ENCODE peak calls at places on chromosomes 2 and 18, in seven cellular contexts. One of them, this sample, is unnamed.

GRCh38 chr18:25817571-25818237 is 272.7 kb downstream of the SS18 start:
- DNase-seq in AG08396: no peak
- DNase-seq in KBM-7: no peak
- DNase-seq in NCI-H1092 treated with DMSO at 0.1 percent for 48 hours: no peak
- DNase-seq in A673: no peak
- DNase-seq in small intestine: no peak
- DNase-seq in Ammon's horn: no peak
- DNase-seq in this sample: no peak

GRCh38 chr2:238655131-238655860 is 192.6 kb upstream of the TWIST2 start:
- DNase-seq in Ammon's horn: no peak
- DNase-seq in NCI-H1092 treated with DMSO at 0.1 percent for 48 hours: no peak
- DNase-seq in A673: no peak
- DNase-seq in KBM-7: no peak
- DNase-seq in small intestine: no peak
- DNase-seq in AG08396: no peak
- DNase-seq in this sample: no peak

GRCh38 chr2:202152104-202152771 is 79.2 kb downstream of the KIAA2012 start:
- DNase-seq in A673: no peak
- DNase-seq in KBM-7: no peak
- DNase-seq in AG08396: no peak
- DNase-seq in small intestine: no peak
- DNase-seq in Ammon's horn: no peak
- DNase-seq in NCI-H1092 treated with DMSO at 0.1 percent for 48 hours: no peak
- DNase-seq in this sample: no peak

GRCh38 chr2:226307440-226308365 is 491.9 kb downstream of the IRS1 start:
- DNase-seq in A673: no peak
- DNase-seq in Ammon's horn: no peak
- DNase-seq in small intestine: no peak
- DNase-seq in NCI-H1092 treated with DMSO at 0.1 percent for 48 hours: no peak
- DNase-seq in AG08396: no peak
- DNase-seq in KBM-7: no peak
- DNase-seq in this sample: no peak

GRCh38 chr18:25725461-25725860 is 365.0 kb downstream of the SS18 start:
- DNase-seq in A673: no peak
- DNase-seq in Ammon's horn: no peak
- DNase-seq in NCI-H1092 treated with DMSO at 0.1 percent for 48 hours: no peak
- DNase-seq in KBM-7: no peak
- DNase-seq in small intestine: no peak
- DNase-seq in AG08396: no peak
- DNase-seq in this sample: no peak

GRCh38 chr2:20444993-20445910 is 1.6 kb upstream of the RHOB start:
- DNase-seq in A673: no peak
- DNase-seq in AG08396: no peak
- DNase-seq in small intestine: no peak
- DNase-seq in Ammon's horn: no peak
- DNase-seq in KBM-7: no peak
- DNase-seq in NCI-H1092 treated with DMSO at 0.1 percent for 48 hours: no peak
- DNase-seq in this sample: no peak

GRCh38 chr2:146312899-146313298 is 1531.9 kb upstream of the ACVR2A start:
- DNase-seq in small intestine: peak; percentile 4
- DNase-seq in Ammon's horn: no peak
- DNase-seq in KBM-7: peak; percentile 28
- DNase-seq in A673: peak; percentile 97
- DNase-seq in AG08396: peak; percentile 2
- DNase-seq in NCI-H1092 treated with DMSO at 0.1 percent for 48 hours: peak; percentile 13
- DNase-seq in this sample: no peak

GRCh38 chr2:40101076-40101688 is 322.1 kb upstream of the THUMPD2 start:
- DNase-seq in KBM-7: no peak
- DNase-seq in AG08396: peak; percentile 19
- DNase-seq in Ammon's horn: no peak
- DNase-seq in small intestine: no peak
- DNase-seq in A673: no peak
- DNase-seq in NCI-H1092 treated with DMSO at 0.1 percent for 48 hours: no peak
- DNase-seq in this sample: no peak